ENCODE peak calls at places on chromosomes 11 and 22, in ten cellular contexts. R is HFFc6; L is stimulated activated CD4-positive, alpha-beta T cell treated with anti-CD3 and anti-CD28 coated beads, TNF-alpha, amount 100 ng/mL, for 24 hours; I is AG04450; X is activated T-cell treated with anti-CD3 and anti-CD28 coated beads, Interleukin-2, amount 50 U/mL, for 72 hours; W is stimulated activated CD8-positive, alpha-beta memory T cell treated with anti-CD3 and anti-CD28 coated beads, Interleukin-2, amount 100 ng/mL, for 48 hours; Q is stimulated activated naive CD8-positive, alpha-beta T cell treated with anti-CD3 and anti-CD28 coated beads, Interleukin-15, Interleukin-2, amounts not matched to agents 100 U/mL and 50 U/mL, for 24 hours; Z is pancreas; O is NCI-H1105 treated with DMSO at 0.1 percent for 48 hours; S is erythroblast. G is an unnamed sample.

GRCh38 chr22:49192180-49192856 is 635.4 kb downstream of the BRD1 start:
- DNase-seq in R (no peak), L (no peak), I (no peak), X (no peak), W (no peak), Q (no peak), Z (peak; percentile 49), O (no peak), S (no peak), G (no peak)

GRCh38 chr11:86978756-86979608 is 23.8 kb upstream of the FZD4 start:
- DNase-seq in R (peak; percentile 44), L (no peak), I (no peak), X (no peak), W (no peak), Q (no peak), Z (no peak), O (peak; percentile 29), S (peak; percentile 74), G (no peak)

GRCh38 chr22:47592791-47593190 is 830.3 kb downstream of the TBC1D22A start:
- DNase-seq in R (no peak), L (no peak), I (no peak), X (no peak), W (no peak), Q (no peak), Z (no peak), O (no peak), S (no peak), G (no peak)

GRCh38 chr11:559712-560304 is 730 bp downstream of the LMNTD2 start:
- DNase-seq in R (no peak), L (no peak), I (no peak), X (no peak), W (no peak), Q (no peak), Z (peak; percentile 70), O (no peak), S (no peak), G (no peak)

GRCh38 chr22:24737582-24737981 is 36.9 kb downstream of the PIWIL3 start:
- DNase-seq in R (no peak), L (no peak), I (no peak), X (no peak), W (no peak), Q (no peak), Z (no peak), O (no peak), S (no peak), G (no peak)

GRCh38 chr11:26931248-26931631 is 62.7 kb upstream of the FIBIN start:
- DNase-seq in R (peak; percentile 20), L (no peak), I (no peak), X (no peak), W (no peak), Q (no peak), Z (no peak), O (no peak), S (peak; percentile 1), G (no peak)

GRCh38 chr11:73983764-73984543 is 1.3 kb upstream of the UCP2 start:
- DNase-seq in R (no peak), L (no peak), I (no peak), X (no peak), W (no peak), Q (no peak), Z (no peak), O (peak; percentile 47), S (peak; percentile 46), G (no peak)

GRCh38 chr22:37230673-37231405 is 13.2 kb downstream of the RAC2 start:
- DNase-seq in R (peak; percentile 7), L (peak; percentile 69), I (no peak), X (peak; percentile 70), W (no peak), Q (peak; percentile 85), Z (no peak), O (no peak), S (no peak), G (no peak)

GRCh38 chr11:128135451-128135850 is 451.9 kb downstream of the ETS1 start:
- DNase-seq in R (no peak), L (no peak), I (no peak), X (no peak), W (no peak), Q (no peak), Z (no peak), O (no peak), S (no peak), G (no peak)

GRCh38 chr22:27670701-27671412 is 130.7 kb downstream of the MN1 start:
- DNase-seq in R (no peak), L (no peak), I (no peak), X (no peak), W (no peak), Q (no peak), Z (peak; percentile 83), O (no peak), S (peak; percentile 86), G (peak; percentile 64)

GRCh38 chr22:37777122-37777687 is 30.5 kb upstream of the GCAT start:
- DNase-seq in R (peak; percentile 87), L (no peak), I (peak; percentile 55), X (no peak), W (no peak), Q (no peak), Z (peak; percentile 84), O (peak; percentile 14), S (no peak), G (peak; percentile 84)

GRCh38 chr11:76188873-76189272 is 17.4 kb downstream of the WNT11 start:
- DNase-seq in R (no peak), L (no peak), I (no peak), X (no peak), W (no peak), Q (no peak), Z (no peak), O (no peak), S (no peak), G (no peak)

GRCh38 chr11:20238712-20239111 is 78.4 kb upstream of the DBX1 start:
- DNase-seq in R (no peak), L (no peak), I (no peak), X (no peak), W (no peak), Q (no peak), Z (peak; percentile 25), O (peak; percentile 40), S (no peak), G (no peak)

GRCh38 chr11:94449437-94449836 is 44.2 kb downstream of the MRE11 start:
- DNase-seq in R (peak; percentile 85), L (no peak), I (peak; percentile 21), X (no peak), W (no peak), Q (no peak), Z (no peak), O (no peak), S (peak; percentile 4), G (no peak)